ENCODE peak calls at places on chromosomes 12 and 14, in nine cellular contexts. One of them, this sample, is unnamed.

GRCh38 chr14:24172261-24172860 is 481 bp downstream of the REC8 start:
- DNase-seq in stomach: no peak
- DNase-seq in heart right ventricle: no peak
- DNase-seq in GM23338: peak; percentile 51
- DNase-seq in K562: no peak
- DNase-seq in gastrocnemius medialis: no peak
- DNase-seq in CD8-positive, alpha-beta memory T cell: no peak
- DNase-seq in tibial artery: no peak
- DNase-seq in foreskin keratinocyte: no peak
- DNase-seq in this sample: peak; percentile 66

GRCh38 chr12:121793836-121794531 is 496 bp upstream of the RHOF start:
- DNase-seq in stomach: peak; percentile 94
- DNase-seq in heart right ventricle: peak; percentile 92
- DNase-seq in GM23338: peak; percentile 94
- DNase-seq in K562: peak; percentile 90
- DNase-seq in gastrocnemius medialis: peak; percentile 80
- DNase-seq in CD8-positive, alpha-beta memory T cell: peak; percentile 96
- DNase-seq in tibial artery: peak; percentile 84
- DNase-seq in foreskin keratinocyte: peak; percentile 82
- DNase-seq in this sample: peak; percentile 100

GRCh38 chr12:65875635-65876034 is 51.4 kb downstream of the HMGA2 start:
- DNase-seq in stomach: no peak
- DNase-seq in heart right ventricle: no peak
- DNase-seq in GM23338: no peak
- DNase-seq in K562: no peak
- DNase-seq in gastrocnemius medialis: no peak
- DNase-seq in CD8-positive, alpha-beta memory T cell: no peak
- DNase-seq in tibial artery: no peak
- DNase-seq in foreskin keratinocyte: no peak
- DNase-seq in this sample: no peak

GRCh38 chr12:119153477-119154434 is 25.0 kb upstream of the HSPB8 start:
- DNase-seq in stomach: peak; percentile 72
- DNase-seq in heart right ventricle: peak; percentile 67
- DNase-seq in GM23338: peak; percentile 100
- DNase-seq in K562: peak; percentile 87
- DNase-seq in gastrocnemius medialis: peak; percentile 77
- DNase-seq in CD8-positive, alpha-beta memory T cell: no peak
- DNase-seq in tibial artery: peak; percentile 45
- DNase-seq in foreskin keratinocyte: no peak
- DNase-seq in this sample: peak; percentile 100

GRCh38 chr12:90216815-90217214 is 508.2 kb upstream of the ATP2B1 start:
- DNase-seq in stomach: no peak
- DNase-seq in heart right ventricle: no peak
- DNase-seq in GM23338: no peak
- DNase-seq in K562: no peak
- DNase-seq in gastrocnemius medialis: no peak
- DNase-seq in CD8-positive, alpha-beta memory T cell: no peak
- DNase-seq in tibial artery: no peak
- DNase-seq in foreskin keratinocyte: no peak
- DNase-seq in this sample: no peak

GRCh38 chr12:12804432-12804886 is 8.7 kb upstream of the DDX47 start:
- DNase-seq in stomach: no peak
- DNase-seq in heart right ventricle: no peak
- DNase-seq in GM23338: no peak
- DNase-seq in K562: no peak
- DNase-seq in gastrocnemius medialis: no peak
- DNase-seq in CD8-positive, alpha-beta memory T cell: no peak
- DNase-seq in tibial artery: no peak
- DNase-seq in foreskin keratinocyte: peak; percentile 99
- DNase-seq in this sample: no peak

GRCh38 chr14:88468396-88468795 is 82.9 kb downstream of the SPATA7 start:
- DNase-seq in stomach: no peak
- DNase-seq in heart right ventricle: no peak
- DNase-seq in GM23338: no peak
- DNase-seq in K562: no peak
- DNase-seq in gastrocnemius medialis: no peak
- DNase-seq in CD8-positive, alpha-beta memory T cell: no peak
- DNase-seq in tibial artery: no peak
- DNase-seq in foreskin keratinocyte: peak; percentile 63
- DNase-seq in this sample: no peak

GRCh38 chr14:105850853-105851581 is 324.6 kb downstream of the TMEM121 start:
- DNase-seq in stomach: no peak
- DNase-seq in heart right ventricle: no peak
- DNase-seq in GM23338: no peak
- DNase-seq in K562: no peak
- DNase-seq in gastrocnemius medialis: no peak
- DNase-seq in CD8-positive, alpha-beta memory T cell: peak; percentile 28
- DNase-seq in tibial artery: peak; percentile 14
- DNase-seq in foreskin keratinocyte: no peak
- DNase-seq in this sample: peak; percentile 19

GRCh38 chr12:117169548-117169947 is 20.7 kb downstream of the FBXO21 start:
- DNase-seq in stomach: no peak
- DNase-seq in heart right ventricle: no peak
- DNase-seq in GM23338: no peak
- DNase-seq in K562: no peak
- DNase-seq in gastrocnemius medialis: no peak
- DNase-seq in CD8-positive, alpha-beta memory T cell: no peak
- DNase-seq in tibial artery: no peak
- DNase-seq in foreskin keratinocyte: no peak
- DNase-seq in this sample: no peak

GRCh38 chr12:104411826-104412626 is 44.7 kb upstream of the CHST11 start:
- DNase-seq in stomach: no peak
- DNase-seq in heart right ventricle: no peak
- DNase-seq in GM23338: no peak
- DNase-seq in K562: peak; percentile 43
- DNase-seq in gastrocnemius medialis: no peak
- DNase-seq in CD8-positive, alpha-beta memory T cell: no peak
- DNase-seq in tibial artery: no peak
- DNase-seq in foreskin keratinocyte: peak; percentile 32
- DNase-seq in this sample: peak; percentile 70

GRCh38 chr12:38903596-38903995 is 1.8 kb downstream of the CPNE8 start:
- DNase-seq in stomach: no peak
- DNase-seq in heart right ventricle: no peak
- DNase-seq in GM23338: no peak
- DNase-seq in K562: no peak
- DNase-seq in gastrocnemius medialis: no peak
- DNase-seq in CD8-positive, alpha-beta memory T cell: no peak
- DNase-seq in tibial artery: no peak
- DNase-seq in foreskin keratinocyte: no peak
- DNase-seq in this sample: no peak

GRCh38 chr12:26658991-26659390 is 174.0 kb downstream of the ITPR2 start:
- DNase-seq in stomach: no peak
- DNase-seq in heart right ventricle: no peak
- DNase-seq in GM23338: no peak
- DNase-seq in K562: no peak
- DNase-seq in gastrocnemius medialis: no peak
- DNase-seq in CD8-positive, alpha-beta memory T cell: no peak
- DNase-seq in tibial artery: no peak
- DNase-seq in foreskin keratinocyte: no peak
- DNase-seq in this sample: no peak

GRCh38 chr12:49129332-49130150 is 1.7 kb downstream of the TUBA1B start:
- DNase-seq in stomach: no peak
- DNase-seq in heart right ventricle: peak; percentile 50
- DNase-seq in GM23338: no peak
- DNase-seq in K562: no peak
- DNase-seq in gastrocnemius medialis: no peak
- DNase-seq in CD8-positive, alpha-beta memory T cell: no peak
- DNase-seq in tibial artery: no peak
- DNase-seq in foreskin keratinocyte: no peak
- DNase-seq in this sample: no peak

GRCh38 chr14:52188381-52188780 is 79.1 kb upstream of the PTGDR start:
- DNase-seq in stomach: no peak
- DNase-seq in heart right ventricle: no peak
- DNase-seq in GM23338: no peak
- DNase-seq in K562: no peak
- DNase-seq in gastrocnemius medialis: no peak
- DNase-seq in CD8-positive, alpha-beta memory T cell: no peak
- DNase-seq in tibial artery: no peak
- DNase-seq in foreskin keratinocyte: no peak
- DNase-seq in this sample: no peak

GRCh38 chr12:98402081-98402480 is 113.3 kb upstream of the TMPO start:
- DNase-seq in stomach: no peak
- DNase-seq in heart right ventricle: no peak
- DNase-seq in GM23338: no peak
- DNase-seq in K562: no peak
- DNase-seq in gastrocnemius medialis: no peak
- DNase-seq in CD8-positive, alpha-beta memory T cell: no peak
- DNase-seq in tibial artery: no peak
- DNase-seq in foreskin keratinocyte: peak; percentile 81
- DNase-seq in this sample: peak; percentile 49

DNA sequence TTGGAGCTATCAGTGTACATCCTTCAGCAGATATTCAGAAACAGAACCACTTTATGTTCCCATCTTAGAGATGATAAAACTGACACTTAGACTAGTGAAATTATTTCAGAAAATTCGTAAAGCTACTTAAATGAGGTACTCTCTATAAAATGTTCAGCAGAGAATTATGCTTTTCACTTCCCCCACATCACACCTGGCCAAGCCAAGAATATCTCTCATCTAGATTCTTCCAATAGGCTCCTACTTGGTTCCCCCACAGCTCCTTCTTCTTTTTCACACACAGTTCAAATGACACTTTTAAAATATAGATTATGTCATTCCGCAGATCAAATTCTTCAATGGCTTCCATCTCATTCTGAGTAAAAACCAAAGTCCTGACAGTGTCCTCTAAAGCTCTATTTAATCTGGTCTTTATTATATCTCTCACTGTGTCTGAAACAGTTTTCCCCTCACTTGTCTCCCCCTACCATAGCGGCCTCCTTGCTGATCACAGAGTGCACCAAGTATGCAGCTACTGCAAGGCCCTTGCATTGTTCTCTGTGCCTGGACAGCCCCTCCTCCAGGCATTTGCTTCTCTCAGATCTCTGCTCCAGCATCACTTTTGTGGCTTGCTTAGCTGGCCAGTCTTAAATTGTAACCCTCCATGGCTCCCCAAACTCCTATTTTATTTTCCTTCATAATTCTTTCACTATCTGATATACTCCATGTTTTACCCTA is 736.8 kb upstream of the USP15 start:
- DNase-seq in stomach: no peak
- DNase-seq in heart right ventricle: no peak
- DNase-seq in GM23338: no peak
- DNase-seq in K562: no peak
- DNase-seq in gastrocnemius medialis: no peak
- DNase-seq in CD8-positive, alpha-beta memory T cell: no peak
- DNase-seq in tibial artery: no peak
- DNase-seq in foreskin keratinocyte: no peak
- DNase-seq in this sample: no peak
- H3K4me1 ChIP-seq in stomach: no peaks in the 10 kb centered on the region
- H3K4me1 ChIP-seq in heart right ventricle: no peaks in the 10 kb centered on the region
- H3K4me1 ChIP-seq in GM23338: peaks cover 15% of the 10 kb centered on the region
- H3K4me1 ChIP-seq in K562: no peaks in the 10 kb centered on the region
- H3K4me1 ChIP-seq in gastrocnemius medialis: no peaks in the 10 kb centered on the region
- H3K4me1 ChIP-seq in CD8-positive, alpha-beta memory T cell: no peaks in the 10 kb centered on the region
- H3K4me1 ChIP-seq in tibial artery: no peaks in the 10 kb centered on the region
- H3K4me1 ChIP-seq in foreskin keratinocyte: no peaks in the 10 kb centered on the region
- H3K4me1 ChIP-seq in this sample: no peaks in the 10 kb centered on the region

GRCh38 chr12:4011597-4011996 is 138.4 kb upstream of the PARP11 start:
- DNase-seq in stomach: no peak
- DNase-seq in heart right ventricle: no peak
- DNase-seq in GM23338: no peak
- DNase-seq in K562: no peak
- DNase-seq in gastrocnemius medialis: no peak
- DNase-seq in CD8-positive, alpha-beta memory T cell: no peak
- DNase-seq in tibial artery: no peak
- DNase-seq in foreskin keratinocyte: peak; percentile 84
- DNase-seq in this sample: no peak
- H3K4me1 ChIP-seq in stomach: no peaks in the 10 kb centered on the region
- H3K4me1 ChIP-seq in heart right ventricle: no peaks in the 10 kb centered on the region
- H3K4me1 ChIP-seq in GM23338: no peaks in the 10 kb centered on the region
- H3K4me1 ChIP-seq in K562: no peaks in the 10 kb centered on the region
- H3K4me1 ChIP-seq in gastrocnemius medialis: no peaks in the 10 kb centered on the region
- H3K4me1 ChIP-seq in CD8-positive, alpha-beta memory T cell: no peaks in the 10 kb centered on the region
- H3K4me1 ChIP-seq in tibial artery: no peaks in the 10 kb centered on the region
- H3K4me1 ChIP-seq in foreskin keratinocyte: peaks cover 7% of the 10 kb centered on the region
- H3K4me1 ChIP-seq in this sample: peaks cover 20% of the 10 kb centered on the region

GRCh38 chr14:101908795-101909194 is 55.6 kb upstream of the DYNC1H1 start:
- DNase-seq in stomach: no peak
- DNase-seq in heart right ventricle: no peak
- DNase-seq in GM23338: no peak
- DNase-seq in K562: no peak
- DNase-seq in gastrocnemius medialis: no peak
- DNase-seq in CD8-positive, alpha-beta memory T cell: no peak
- DNase-seq in tibial artery: no peak
- DNase-seq in foreskin keratinocyte: no peak
- DNase-seq in this sample: no peak

GRCh38 chr14:101909371-101910096 is 54.8 kb upstream of the DYNC1H1 start:
- DNase-seq in stomach: no peak
- DNase-seq in heart right ventricle: no peak
- DNase-seq in GM23338: no peak
- DNase-seq in K562: no peak
- DNase-seq in gastrocnemius medialis: no peak
- DNase-seq in CD8-positive, alpha-beta memory T cell: no peak
- DNase-seq in tibial artery: no peak
- DNase-seq in foreskin keratinocyte: no peak
- DNase-seq in this sample: no peak

GRCh38 chr14:101915871-101916815 is 48.2 kb upstream of the DYNC1H1 start:
- DNase-seq in stomach: no peak
- DNase-seq in heart right ventricle: no peak
- DNase-seq in GM23338: no peak
- DNase-seq in K562: no peak
- DNase-seq in gastrocnemius medialis: no peak
- DNase-seq in CD8-positive, alpha-beta memory T cell: no peak
- DNase-seq in tibial artery: no peak
- DNase-seq in foreskin keratinocyte: no peak
- DNase-seq in this sample: peak; percentile 51

GRCh38 chr14:101914083-101914482 is 50.3 kb upstream of the DYNC1H1 start:
- DNase-seq in stomach: no peak
- DNase-seq in heart right ventricle: no peak
- DNase-seq in GM23338: no peak
- DNase-seq in K562: no peak
- DNase-seq in gastrocnemius medialis: no peak
- DNase-seq in CD8-positive, alpha-beta memory T cell: no peak
- DNase-seq in tibial artery: no peak
- DNase-seq in foreskin keratinocyte: no peak
- DNase-seq in this sample: no peak

DNA sequence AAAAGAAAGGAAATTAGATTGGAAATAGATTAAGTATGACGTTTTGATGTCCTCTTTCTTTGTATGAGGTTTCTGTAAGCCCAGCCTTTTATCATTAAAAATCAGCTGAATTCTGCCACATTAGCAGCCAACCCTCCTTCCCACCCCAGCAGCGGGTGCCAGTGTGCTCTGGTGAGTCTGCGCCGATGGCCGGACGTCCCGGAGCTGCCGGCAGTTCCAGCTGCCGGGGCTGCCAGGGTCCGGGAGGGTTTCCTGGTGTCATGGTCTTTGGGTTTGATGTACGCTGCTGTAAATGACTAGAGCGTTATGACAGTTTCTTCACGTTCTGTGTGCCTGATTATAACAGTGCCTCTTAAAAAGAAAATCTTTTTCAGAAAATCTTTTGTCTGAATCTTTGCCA is 51.5 kb upstream of the DYNC1H1 start:
- DNase-seq in stomach: no peak
- DNase-seq in heart right ventricle: no peak
- DNase-seq in GM23338: no peak
- DNase-seq in K562: no peak
- DNase-seq in gastrocnemius medialis: no peak
- DNase-seq in CD8-positive, alpha-beta memory T cell: no peak
- DNase-seq in tibial artery: no peak
- DNase-seq in foreskin keratinocyte: no peak
- DNase-seq in this sample: no peak
- H3K4me1 ChIP-seq in stomach: no peaks in the 10 kb centered on the region
- H3K4me1 ChIP-seq in heart right ventricle: no peaks in the 10 kb centered on the region
- H3K4me1 ChIP-seq in GM23338: peaks cover 12% of the 10 kb centered on the region
- H3K4me1 ChIP-seq in K562: peaks cover 9% of the 10 kb centered on the region
- H3K4me1 ChIP-seq in gastrocnemius medialis: no peaks in the 10 kb centered on the region
- H3K4me1 ChIP-seq in CD8-positive, alpha-beta memory T cell: no peaks in the 10 kb centered on the region
- H3K4me1 ChIP-seq in tibial artery: no peaks in the 10 kb centered on the region
- H3K4me1 ChIP-seq in foreskin keratinocyte: no peaks in the 10 kb centered on the region
- H3K4me1 ChIP-seq in this sample: peaks cover under 1% of the 10 kb centered on the region

GRCh38 chr12:81084848-81085350 is 7.0 kb downstream of the ACSS3 start:
- DNase-seq in stomach: no peak
- DNase-seq in heart right ventricle: no peak
- DNase-seq in GM23338: no peak
- DNase-seq in K562: no peak
- DNase-seq in gastrocnemius medialis: no peak
- DNase-seq in CD8-positive, alpha-beta memory T cell: no peak
- DNase-seq in tibial artery: no peak
- DNase-seq in foreskin keratinocyte: no peak
- DNase-seq in this sample: no peak
- H3K4me1 ChIP-seq in stomach: no peaks in the 10 kb centered on the region
- H3K4me1 ChIP-seq in heart right ventricle: peaks cover 45% of the 10 kb centered on the region
- H3K4me1 ChIP-seq in GM23338: peaks cover 64% of the 10 kb centered on the region
- H3K4me1 ChIP-seq in K562: no peaks in the 10 kb centered on the region
- H3K4me1 ChIP-seq in gastrocnemius medialis: peaks cover 42% of the 10 kb centered on the region
- H3K4me1 ChIP-seq in CD8-positive, alpha-beta memory T cell: no peaks in the 10 kb centered on the region
- H3K4me1 ChIP-seq in tibial artery: no peaks in the 10 kb centered on the region
- H3K4me1 ChIP-seq in foreskin keratinocyte: no peaks in the 10 kb centered on the region
- H3K4me1 ChIP-seq in this sample: peaks cover 23% of the 10 kb centered on the region